ENCODE peak calls at places on chromosomes 2 and 18, in seven cellular contexts. One of them, this sample, is unnamed.

GRCh38 chr2:174675615-174676014 is 78.0 kb upstream of the WIPF1 start:
- DNase-seq in GM23248: no peak
- DNase-seq in fibroblast of lung: no peak
- DNase-seq in ovary: no peak
- DNase-seq in ascending aorta: no peak
- DNase-seq in tibial nerve: no peak
- DNase-seq in IMR-90: no peak
- DNase-seq in this sample: no peak

GRCh38 chr2:42192642-42193566 is 23.8 kb downstream of the EML4 start:
- DNase-seq in GM23248: no peak
- DNase-seq in fibroblast of lung: no peak
- DNase-seq in ovary: no peak
- DNase-seq in ascending aorta: no peak
- DNase-seq in tibial nerve: no peak
- DNase-seq in IMR-90: no peak
- DNase-seq in this sample: no peak

GRCh38 chr2:131674174-131674507 is 146.5 kb downstream of the CCDC74A start:
- DNase-seq in GM23248: no peak
- DNase-seq in fibroblast of lung: no peak
- DNase-seq in ovary: no peak
- DNase-seq in ascending aorta: no peak
- DNase-seq in tibial nerve: no peak
- DNase-seq in IMR-90: no peak
- DNase-seq in this sample: no peak

GRCh38 chr18:70221156-70221910 is 15.8 kb upstream of the RTTN start:
- DNase-seq in GM23248: no peak
- DNase-seq in fibroblast of lung: no peak
- DNase-seq in ovary: no peak
- DNase-seq in ascending aorta: no peak
- DNase-seq in tibial nerve: no peak
- DNase-seq in IMR-90: no peak
- DNase-seq in this sample: peak; percentile 40

GRCh38 chr2:68420254-68420910 is 46.7 kb downstream of the FBXO48 start:
- DNase-seq in GM23248: peak; percentile 7
- DNase-seq in fibroblast of lung: peak; percentile 67
- DNase-seq in ovary: no peak
- DNase-seq in ascending aorta: no peak
- DNase-seq in tibial nerve: no peak
- DNase-seq in IMR-90: peak; percentile 47
- DNase-seq in this sample: no peak

GRCh38 chr18:48033770-48034650 is 103.6 kb upstream of the SMAD2 start:
- DNase-seq in GM23248: peak; percentile 48
- DNase-seq in fibroblast of lung: no peak
- DNase-seq in ovary: no peak
- DNase-seq in ascending aorta: no peak
- DNase-seq in tibial nerve: no peak
- DNase-seq in IMR-90: no peak
- DNase-seq in this sample: no peak

GRCh38 chr18:6482198-6482977 is 67.7 kb upstream of the L3MBTL4 start:
- DNase-seq in GM23248: peak; percentile 85
- DNase-seq in fibroblast of lung: peak; percentile 88
- DNase-seq in ovary: peak; percentile 82
- DNase-seq in ascending aorta: no peak
- DNase-seq in tibial nerve: peak; percentile 59
- DNase-seq in IMR-90: peak; percentile 67
- DNase-seq in this sample: peak; percentile 83

GRCh38 chr18:78779996-78780718 is 199.5 kb upstream of the SALL3 start:
- DNase-seq in GM23248: no peak
- DNase-seq in fibroblast of lung: no peak
- DNase-seq in ovary: no peak
- DNase-seq in ascending aorta: no peak
- DNase-seq in tibial nerve: no peak
- DNase-seq in IMR-90: no peak
- DNase-seq in this sample: no peak

GRCh38 chr18:7520200-7520780 is 46.8 kb upstream of the PTPRM start:
- DNase-seq in GM23248: no peak
- DNase-seq in fibroblast of lung: no peak
- DNase-seq in ovary: no peak
- DNase-seq in ascending aorta: no peak
- DNase-seq in tibial nerve: no peak
- DNase-seq in IMR-90: no peak
- DNase-seq in this sample: no peak

GRCh38 chr2:100383954-100384353 is 33.5 kb downstream of the CHST10 start:
- DNase-seq in GM23248: no peak
- DNase-seq in fibroblast of lung: no peak
- DNase-seq in ovary: no peak
- DNase-seq in ascending aorta: no peak
- DNase-seq in tibial nerve: no peak
- DNase-seq in IMR-90: no peak
- DNase-seq in this sample: no peak

GRCh38 chr2:10911291-10912075 is at the start of gene KCNF1:
- DNase-seq in GM23248: peak; percentile 88
- DNase-seq in fibroblast of lung: peak; percentile 66
- DNase-seq in ovary: no peak
- DNase-seq in ascending aorta: no peak
- DNase-seq in tibial nerve: no peak
- DNase-seq in IMR-90: peak; percentile 65
- DNase-seq in this sample: peak; percentile 42

GRCh38 chr2:46365913-46366674 is 68.9 kb downstream of the EPAS1 start:
- DNase-seq in GM23248: peak; percentile 57
- DNase-seq in fibroblast of lung: peak; percentile 46
- DNase-seq in ovary: no peak
- DNase-seq in ascending aorta: no peak
- DNase-seq in tibial nerve: no peak
- DNase-seq in IMR-90: peak; percentile 27
- DNase-seq in this sample: no peak

GRCh38 chr2:229027353-229028115 is 243.6 kb downstream of the PID1 start:
- DNase-seq in GM23248: no peak
- DNase-seq in fibroblast of lung: no peak
- DNase-seq in ovary: no peak
- DNase-seq in ascending aorta: no peak
- DNase-seq in tibial nerve: no peak
- DNase-seq in IMR-90: no peak
- DNase-seq in this sample: no peak

GRCh38 chr2:203280428-203281064 is 41.7 kb downstream of the CYP20A1 start:
- DNase-seq in GM23248: peak; percentile 46
- DNase-seq in fibroblast of lung: peak; percentile 19
- DNase-seq in ovary: no peak
- DNase-seq in ascending aorta: no peak
- DNase-seq in tibial nerve: no peak
- DNase-seq in IMR-90: no peak
- DNase-seq in this sample: no peak

DNA sequence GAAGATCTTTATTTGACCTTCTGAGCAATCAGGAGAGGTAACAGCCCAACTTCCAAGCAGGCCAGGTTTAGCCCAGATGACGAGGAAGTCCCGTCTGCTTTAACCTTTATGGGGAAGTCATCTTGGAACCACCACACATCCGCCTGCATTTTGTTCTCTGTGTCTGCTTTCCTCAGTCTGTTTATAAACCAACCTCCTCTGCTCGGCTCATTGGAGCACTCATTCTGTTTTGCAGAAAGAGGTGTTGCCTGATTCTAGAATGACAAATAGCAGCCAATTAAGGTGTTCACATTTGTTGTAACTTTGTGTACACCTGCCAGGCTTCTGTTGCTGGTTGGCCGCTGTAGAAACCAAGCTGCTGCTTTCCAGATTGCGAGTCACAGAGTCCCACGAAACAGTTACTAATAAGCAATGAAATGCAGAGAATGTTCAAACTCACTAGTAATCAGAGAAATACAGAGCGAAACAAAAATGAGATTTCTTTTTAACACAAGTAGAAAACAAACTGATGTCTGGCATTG is 64.2 kb downstream of the MBP start:
- DNase-seq in GM23248: peak; percentile 77
- DNase-seq in fibroblast of lung: peak; percentile 66
- DNase-seq in ovary: no peak
- DNase-seq in ascending aorta: no peak
- DNase-seq in tibial nerve: no peak
- DNase-seq in IMR-90: peak; percentile 75
- DNase-seq in this sample: no peak
- H3K4me3 ChIP-seq in GM23248: peak overlapping the region; percentile 47
- H3K4me3 ChIP-seq in fibroblast of lung: no peak overlapping the region
- H3K4me3 ChIP-seq in ovary: no peak overlapping the region
- H3K4me3 ChIP-seq in ascending aorta: no peak overlapping the region
- H3K4me3 ChIP-seq in tibial nerve: no peak overlapping the region
- H3K4me3 ChIP-seq in IMR-90: no peak overlapping the region
- H3K4me3 ChIP-seq in this sample: no peak overlapping the region

GRCh38 chr2:195795879-195796278 is 138.9 kb downstream of the SLC39A10 start:
- DNase-seq in GM23248: no peak
- DNase-seq in fibroblast of lung: no peak
- DNase-seq in ovary: no peak
- DNase-seq in ascending aorta: no peak
- DNase-seq in tibial nerve: no peak
- DNase-seq in IMR-90: no peak
- DNase-seq in this sample: no peak
- H3K27ac ChIP-seq in GM23248: no peak overlapping the region
- H3K27ac ChIP-seq in fibroblast of lung: no peak overlapping the region
- H3K27ac ChIP-seq in ovary: no peak overlapping the region
- H3K27ac ChIP-seq in ascending aorta: no peak overlapping the region
- H3K27ac ChIP-seq in tibial nerve: no peak overlapping the region
- H3K27ac ChIP-seq in IMR-90: no peak overlapping the region
- H3K27ac ChIP-seq in this sample: no peak overlapping the region

DNA sequence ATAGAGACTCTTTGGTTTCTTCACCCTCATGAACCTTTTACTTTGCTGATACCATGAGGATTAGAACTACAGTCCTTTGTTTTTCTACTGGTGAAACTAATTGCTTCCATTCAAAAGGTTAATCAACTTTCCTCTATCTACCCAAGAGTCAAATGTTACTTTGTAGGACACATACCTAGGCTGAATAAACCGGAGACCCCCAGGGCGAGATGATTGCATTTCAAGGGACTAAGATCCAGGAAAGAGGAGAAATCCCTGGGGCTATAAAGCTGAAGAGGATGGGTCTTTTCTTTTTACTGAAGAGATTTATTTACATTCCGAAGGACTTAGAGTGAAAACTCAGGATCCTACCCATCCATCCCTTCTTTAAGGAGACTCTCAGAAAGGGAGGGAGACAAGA is 332.0 kb downstream of the CDH19 start:
- DNase-seq in GM23248: no peak
- DNase-seq in fibroblast of lung: no peak
- DNase-seq in ovary: no peak
- DNase-seq in ascending aorta: no peak
- DNase-seq in tibial nerve: no peak
- DNase-seq in IMR-90: no peak
- DNase-seq in this sample: no peak
- H3K4me3 ChIP-seq in GM23248: no peak overlapping the region
- H3K4me3 ChIP-seq in fibroblast of lung: no peak overlapping the region
- H3K4me3 ChIP-seq in ovary: no peak overlapping the region
- H3K4me3 ChIP-seq in ascending aorta: no peak overlapping the region
- H3K4me3 ChIP-seq in tibial nerve: no peak overlapping the region
- H3K4me3 ChIP-seq in IMR-90: no peak overlapping the region
- H3K4me3 ChIP-seq in this sample: no peak overlapping the region

GRCh38 chr2:96139181-96139758 is 968 bp upstream of the ASTL start:
- DNase-seq in GM23248: no peak
- DNase-seq in fibroblast of lung: no peak
- DNase-seq in ovary: no peak
- DNase-seq in ascending aorta: no peak
- DNase-seq in tibial nerve: no peak
- DNase-seq in IMR-90: no peak
- DNase-seq in this sample: no peak
- H3K27ac ChIP-seq in GM23248: no peak overlapping the region
- H3K27ac ChIP-seq in fibroblast of lung: no peak overlapping the region
- H3K27ac ChIP-seq in ovary: no peak overlapping the region
- H3K27ac ChIP-seq in ascending aorta: no peak overlapping the region
- H3K27ac ChIP-seq in tibial nerve: no peak overlapping the region
- H3K27ac ChIP-seq in IMR-90: no peak overlapping the region
- H3K27ac ChIP-seq in this sample: no peak overlapping the region

GRCh38 chr2:130252880-130253645 is 54.8 kb upstream of the TUBA3E start:
- DNase-seq in GM23248: peak; percentile 6
- DNase-seq in fibroblast of lung: peak; percentile 18
- DNase-seq in ovary: no peak
- DNase-seq in ascending aorta: no peak
- DNase-seq in tibial nerve: no peak
- DNase-seq in IMR-90: no peak
- DNase-seq in this sample: no peak
- H3K4me3 ChIP-seq in GM23248: no peak overlapping the region
- H3K4me3 ChIP-seq in fibroblast of lung: no peak overlapping the region
- H3K4me3 ChIP-seq in ovary: no peak overlapping the region
- H3K4me3 ChIP-seq in ascending aorta: no peak overlapping the region
- H3K4me3 ChIP-seq in tibial nerve: no peak overlapping the region
- H3K4me3 ChIP-seq in IMR-90: no peak overlapping the region
- H3K4me3 ChIP-seq in this sample: peak overlapping the region; percentile 23

GRCh38 chr18:35533916-35534315 is 36.2 kb upstream of the INO80C start:
- DNase-seq in GM23248: no peak
- DNase-seq in fibroblast of lung: no peak
- DNase-seq in ovary: no peak
- DNase-seq in ascending aorta: no peak
- DNase-seq in tibial nerve: no peak
- DNase-seq in IMR-90: no peak
- DNase-seq in this sample: no peak

DNA sequence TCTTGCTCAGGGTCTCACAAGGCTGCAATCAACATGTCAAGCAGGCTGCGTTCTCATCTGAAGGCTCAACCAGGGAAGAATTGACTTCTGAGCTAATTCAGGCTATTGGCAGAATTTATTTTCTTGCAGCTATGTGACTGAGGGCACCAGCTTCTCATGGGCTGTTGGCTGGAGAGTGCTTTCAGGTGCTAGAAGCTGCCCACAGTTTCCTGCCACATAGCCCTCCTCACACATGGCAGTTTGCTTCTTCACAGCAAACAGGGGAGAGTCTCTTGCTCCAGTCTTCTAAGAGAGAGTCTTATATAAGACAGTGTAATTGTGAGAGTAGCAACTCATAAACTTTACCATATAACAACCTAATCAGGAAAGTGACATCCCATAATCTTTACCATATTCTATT is 37.5 kb upstream of the INO80C start:
- DNase-seq in GM23248: no peak
- DNase-seq in fibroblast of lung: no peak
- DNase-seq in ovary: no peak
- DNase-seq in ascending aorta: no peak
- DNase-seq in tibial nerve: no peak
- DNase-seq in IMR-90: no peak
- DNase-seq in this sample: no peak
- H3K27ac ChIP-seq in GM23248: no peak overlapping the region
- H3K27ac ChIP-seq in fibroblast of lung: no peak overlapping the region
- H3K27ac ChIP-seq in ovary: no peak overlapping the region
- H3K27ac ChIP-seq in ascending aorta: no peak overlapping the region
- H3K27ac ChIP-seq in tibial nerve: no peak overlapping the region
- H3K27ac ChIP-seq in IMR-90: no peak overlapping the region
- H3K27ac ChIP-seq in this sample: no peak overlapping the region

GRCh38 chr2:118665784-118666529 is 181.5 kb downstream of the EN1 start:
- DNase-seq in GM23248: peak; percentile 15
- DNase-seq in fibroblast of lung: no peak
- DNase-seq in ovary: no peak
- DNase-seq in ascending aorta: no peak
- DNase-seq in tibial nerve: no peak
- DNase-seq in IMR-90: peak; percentile 6
- DNase-seq in this sample: no peak
- H3K4me3 ChIP-seq in GM23248: no peak overlapping the region
- H3K4me3 ChIP-seq in fibroblast of lung: no peak overlapping the region
- H3K4me3 ChIP-seq in ovary: no peak overlapping the region
- H3K4me3 ChIP-seq in ascending aorta: no peak overlapping the region
- H3K4me3 ChIP-seq in tibial nerve: no peak overlapping the region
- H3K4me3 ChIP-seq in IMR-90: no peak overlapping the region
- H3K4me3 ChIP-seq in this sample: no peak overlapping the region